ENCODE peak calls at places on chromosomes 5 and 9, in six cellular contexts. Y is fibroblast of mammary gland; B is heart left ventricle; M is GM12864; O is CD4-positive, CD25-positive, alpha-beta regulatory T cell; R is fibroblast of lung. D is an unnamed sample.

GRCh38 chr9:20658677-20659473 is 25.2 kb upstream of the FOCAD start:
- DNase-seq in Y (no peak), B (no peak), M (no peak), O (peak), R (peak), D (peak)

GRCh38 chr5:57736716-57737115 is 254.1 kb upstream of the ACTBL2 start:
- DNase-seq in Y (peak), B (no peak), M (no peak), O (no peak), R (no peak), D (no peak)

GRCh38 chr9:93124793-93125192 is 9.3 kb downstream of the NINJ1 start:
- DNase-seq in Y (no peak), B (peak), M (no peak), O (no peak), R (no peak), D (no peak)

GRCh38 chr5:167064199-167064811 is 1227.1 kb upstream of the WWC1 start:
- DNase-seq in Y (no peak), B (no peak), M (no peak), O (no peak), R (no peak), D (no peak)

GRCh38 chr9:10566853-10567252 is 45.9 kb downstream of the PTPRD start:
- DNase-seq in Y (no peak), B (no peak), M (no peak), O (no peak), R (no peak), D (no peak)

GRCh38 chr5:111223086-111223789 is 946 bp upstream of the CAMK4 start:
- DNase-seq in Y (no peak), B (no peak), M (no peak), O (peak), R (no peak), D (no peak)

GRCh38 chr5:95238560-95239325 is 46.2 kb downstream of the MCTP1 start:
- DNase-seq in Y (peak), B (no peak), M (no peak), O (no peak), R (peak), D (no peak)

GRCh38 chr9:99189887-99190596 is 31.7 kb downstream of the ALG2 start:
- DNase-seq in Y (no peak), B (no peak), M (no peak), O (no peak), R (peak), D (no peak)

GRCh38 chr9:14827805-14828204 is 82.4 kb downstream of the FREM1 start:
- DNase-seq in Y (no peak), B (no peak), M (no peak), O (no peak), R (no peak), D (no peak)

GRCh38 chr5:168818586-168818985 is 239.4 kb upstream of the PANK3 start:
- DNase-seq in Y (no peak), B (peak), M (no peak), O (no peak), R (no peak), D (no peak)

GRCh38 chr5:115472601-115473000 is 72.0 kb downstream of the FEM1C start:
- DNase-seq in Y (no peak), B (peak), M (no peak), O (no peak), R (no peak), D (no peak)

GRCh38 chr9:504921-505821 is 290.5 kb downstream of the DOCK8 start:
- DNase-seq in Y (no peak), B (peak), M (no peak), O (peak), R (no peak), D (peak)

GRCh38 chr9:114317665-114318357 is 5.1 kb upstream of the ORM1 start:
- DNase-seq in Y (peak), B (no peak), M (no peak), O (no peak), R (peak), D (no peak)

GRCh38 chr5:176408590-176408989 is 7.7 kb downstream of the CLTB start:
- DNase-seq in Y (no peak), B (no peak), M (no peak), O (no peak), R (no peak), D (no peak)

GRCh38 chr5:136193396-136193935 is 504 bp upstream of the SMIM32 start:
- DNase-seq in Y (no peak), B (no peak), M (no peak), O (no peak), R (no peak), D (no peak)

GRCh38 chr9:115456515-115456914 is 338.6 kb upstream of the TNC start:
- DNase-seq in Y (peak), B (no peak), M (no peak), O (no peak), R (peak), D (no peak)

GRCh38 chr5:141604318-141604717 is 14.5 kb downstream of the DIAPH1 start:
- DNase-seq in Y (peak), B (peak), M (no peak), O (peak), R (peak), D (no peak)

GRCh38 chr5:37121465-37121864 is 127.7 kb downstream of the CPLANE1 start:
- DNase-seq in Y (no peak), B (no peak), M (no peak), O (no peak), R (no peak), D (no peak)

GRCh38 chr9:116156621-116157314 is 3.2 kb downstream of the PAPPA start:
- DNase-seq in Y (peak), B (peak), M (no peak), O (no peak), R (peak), D (no peak)

GRCh38 chr9:10208691-10209069 is 404.1 kb downstream of the PTPRD start:
- DNase-seq in Y (no peak), B (no peak), M (no peak), O (no peak), R (no peak), D (no peak)

GRCh38 chr9:91162784-91163440 is 198.8 kb downstream of the AUH start:
- DNase-seq in Y (no peak), B (peak), M (no peak), O (peak), R (peak), D (peak)

GRCh38 chr5:157370967-157371366 is 89.0 kb upstream of the NIPAL4 start:
- DNase-seq in Y (no peak), B (no peak), M (no peak), O (no peak), R (peak), D (no peak)

GRCh38 chr9:36163840-36164175 is 5.4 kb upstream of the CCIN start:
- DNase-seq in Y (peak), B (no peak), M (no peak), O (no peak), R (peak), D (no peak)

DNA sequence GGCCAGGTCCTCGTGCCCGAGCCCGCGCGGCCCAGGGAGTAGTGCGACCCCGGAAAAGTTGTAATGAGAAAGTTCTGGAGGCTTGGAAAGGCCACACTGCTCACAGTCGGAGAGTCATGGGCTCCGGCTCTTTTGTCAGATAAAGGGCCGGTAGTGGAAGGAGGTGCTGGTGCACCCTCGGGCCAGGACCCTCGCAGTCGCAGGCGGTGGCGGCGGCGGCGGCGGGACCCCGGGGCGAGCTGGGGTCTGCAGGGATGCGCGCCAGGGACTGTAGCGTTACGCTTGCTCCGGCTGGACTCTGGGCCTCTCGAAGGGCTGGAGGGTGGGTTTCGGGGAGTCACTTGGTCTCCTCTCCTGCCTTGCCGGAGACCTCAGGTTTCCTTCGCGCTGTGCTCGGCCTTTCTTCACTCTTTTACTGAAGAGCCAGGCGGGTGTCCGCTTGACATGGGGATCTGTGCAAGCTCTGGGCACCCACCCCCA is 1.5 kb downstream of the RORB start:
- DNase-seq in Y (no peak), B (no peak), M (no peak), O (no peak), R (no peak), D (no peak)
- H3K4me3 ChIP-seq in Y (peak), B (peak), M (peak), O (no peak), R (peak), D (peak)

GRCh38 chr9:130913599-130914416 is 17.2 kb upstream of the QRFP start:
- DNase-seq in Y (no peak), B (no peak), M (no peak), O (no peak), R (no peak), D (no peak)

GRCh38 chr9:130915096-130915447 is 18.5 kb upstream of the QRFP start:
- DNase-seq in Y (no peak), B (no peak), M (no peak), O (no peak), R (no peak), D (no peak)

GRCh38 chr9:130911254-130912049 is 14.8 kb upstream of the QRFP start:
- DNase-seq in Y (no peak), B (no peak), M (no peak), O (no peak), R (no peak), D (no peak)

GRCh38 chr9:130914417-130915095 is 17.9 kb upstream of the QRFP start:
- DNase-seq in Y (no peak), B (no peak), M (no peak), O (no peak), R (no peak), D (no peak)

GRCh38 chr9:130912932-130913598 is 16.5 kb upstream of the QRFP start:
- DNase-seq in Y (peak), B (no peak), M (no peak), O (no peak), R (peak), D (no peak)
- H3K4me3 ChIP-seq in Y (no peak), B (no peak), M (no peak), O (no peak), R (peak), D (no peak)

GRCh38 chr5:174573210-174574014 is 151.0 kb upstream of the MSX2 start:
- DNase-seq in Y (no peak), B (no peak), M (no peak), O (no peak), R (peak), D (no peak)
- H3K4me3 ChIP-seq in Y (no peak), B (no peak), M (no peak), O (no peak), R (no peak), D (no peak)

GRCh38 chr5:172697123-172698121 is 56.4 kb downstream of the NEURL1B start:
- DNase-seq in Y (peak), B (peak), M (peak), O (peak), R (peak), D (peak)
- H3K4me3 ChIP-seq in Y (peak), B (peak), M (peak), O (peak), R (peak), D (peak)

GRCh38 chr5:139482050-139482889 is at the start of gene STING1:
- DNase-seq in Y (peak), B (peak), M (no peak), O (peak), R (peak), D (peak)

GRCh38 chr5:139481580-139482049 is 943 bp downstream of the STING1 start:
- DNase-seq in Y (peak), B (peak), M (no peak), O (peak), R (peak), D (no peak)

GRCh38 chr5:139488269-139488668 is 5.7 kb upstream of the STING1 start:
- DNase-seq in Y (no peak), B (peak), M (no peak), O (peak), R (no peak), D (no peak)

GRCh38 chr5:139481122-139481533 is 1.4 kb downstream of the STING1 start:
- DNase-seq in Y (no peak), B (peak), M (no peak), O (peak), R (peak), D (no peak)

GRCh38 chr5:139486201-139486600 is 3.6 kb upstream of the STING1 start:
- DNase-seq in Y (no peak), B (no peak), M (no peak), O (no peak), R (no peak), D (no peak)
- H3K4me3 ChIP-seq in Y (no peak), B (no peak), M (no peak), O (no peak), R (no peak), D (no peak)

GRCh38 chr9:97673922-97674321 is 23.2 kb downstream of the XPA start:
- DNase-seq in Y (peak), B (no peak), M (no peak), O (no peak), R (no peak), D (no peak)

GRCh38 chr9:97672403-97672802 is 24.7 kb downstream of the XPA start:
- DNase-seq in Y (no peak), B (no peak), M (no peak), O (no peak), R (no peak), D (no peak)

GRCh38 chr9:97670586-97670985 is 26.6 kb downstream of the XPA start:
- DNase-seq in Y (no peak), B (no peak), M (no peak), O (no peak), R (no peak), D (no peak)

GRCh38 chr9:97675655-97676054 is 21.5 kb downstream of the XPA start:
- DNase-seq in Y (no peak), B (no peak), M (no peak), O (no peak), R (no peak), D (no peak)
- H3K4me3 ChIP-seq in Y (no peak), B (no peak), M (no peak), O (no peak), R (no peak), D (no peak)

DNA sequence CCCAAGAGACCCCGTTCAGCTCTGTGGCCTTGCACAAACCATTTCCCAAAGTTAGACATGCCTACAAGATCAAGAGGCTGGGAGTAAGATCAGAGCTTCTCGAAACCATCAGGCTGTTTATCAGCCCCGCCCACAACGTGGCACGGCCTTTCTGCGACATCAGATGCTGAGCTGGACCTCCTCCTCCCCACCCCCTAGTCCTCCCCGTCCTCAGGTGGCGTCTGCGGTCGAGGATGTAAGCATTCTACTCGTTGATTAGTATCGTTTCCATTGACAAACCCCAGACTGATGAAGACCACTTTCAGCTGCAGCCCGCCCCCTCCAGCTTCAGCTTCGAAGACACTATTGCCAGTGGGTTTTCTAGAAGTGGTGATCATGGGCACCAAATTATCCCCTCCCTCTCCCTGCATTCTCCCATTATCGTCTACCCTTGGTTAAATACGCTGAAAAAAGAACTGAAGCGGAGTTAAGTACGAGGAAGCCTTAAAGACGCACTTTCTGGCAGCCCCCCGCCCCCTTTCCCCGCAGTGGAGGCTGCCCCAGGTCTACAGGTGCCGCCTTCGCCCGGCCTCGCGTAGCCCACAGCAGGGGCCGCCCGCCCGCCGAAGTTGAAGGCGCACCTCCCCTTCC is 1.1 kb downstream of the PPIC start:
- DNase-seq in Y (peak), B (peak), M (no peak), O (peak), R (peak), D (peak)
- H3K4me3 ChIP-seq in Y (peak), B (peak), M (no peak), O (no peak), R (peak), D (peak)

DNA sequence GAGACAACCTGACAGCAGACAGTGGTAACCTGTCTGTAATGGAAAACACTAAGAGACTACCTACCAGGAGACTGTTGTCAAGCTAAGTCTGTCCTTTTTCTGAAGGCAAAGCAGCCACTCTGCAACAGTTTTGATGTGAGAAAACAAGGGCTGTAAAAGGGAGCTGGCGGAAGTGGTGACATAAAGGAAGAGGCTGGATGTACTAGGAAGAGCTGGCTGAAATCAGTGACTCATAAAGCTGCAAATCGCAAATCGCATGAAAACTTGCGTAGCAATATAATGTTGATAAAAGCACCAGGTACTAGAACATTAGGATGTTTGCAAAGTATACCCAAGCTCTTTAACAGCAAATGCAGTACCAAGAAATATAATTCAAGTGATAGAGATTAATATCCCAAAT is 1.4 kb downstream of the NSUN2 start:
- DNase-seq in Y (peak), B (no peak), M (no peak), O (peak), R (no peak), D (no peak)
- H3K4me3 ChIP-seq in Y (peak), B (peak), M (peak), O (peak), R (peak), D (peak)

GRCh38 chr9:78030553-78031270 is 899 bp downstream of the GNAQ start:
- DNase-seq in Y (peak), B (peak), M (no peak), O (peak), R (peak), D (peak)

GRCh38 chr9:78029601-78030552 is 1.7 kb downstream of the GNAQ start:
- DNase-seq in Y (peak), B (no peak), M (no peak), O (peak), R (peak), D (no peak)

GRCh38 chr9:78031826-78032598 is 401 bp upstream of the GNAQ start:
- DNase-seq in Y (peak), B (peak), M (no peak), O (peak), R (peak), D (peak)

GRCh38 chr9:78032599-78033457 is 1.2 kb upstream of the GNAQ start:
- DNase-seq in Y (no peak), B (no peak), M (no peak), O (peak), R (no peak), D (no peak)

GRCh38 chr9:78031271-78031825 is at the start of gene GNAQ:
- DNase-seq in Y (no peak), B (peak), M (no peak), O (no peak), R (peak), D (no peak)
- H3K4me3 ChIP-seq in Y (peak), B (peak), M (no peak), O (peak), R (peak), D (peak)

D was measured in GM06990.